ENCODE peak calls at places on chromosomes 1 and 21, in eight cellular contexts. T is heart right ventricle; Z is cardiac septum; X is aorta; E is stimulated activated CD8-positive, alpha-beta memory T cell treated with anti-CD3 and anti-CD28 coated beads, Interleukin-12 subunit alpha, Interleukin-12 subunit beta, amount 100 ng/mL, for 4 hours; S is NCI-H1417; M is occipital lobe; Y is esophagus squamous epithelium. L is an unnamed sample.

GRCh38 chr21:46667191-46667734 is 31.8 kb downstream of the PRMT2 start:
- DNase-seq in T (no peak), Z (no peak), X (peak; percentile 73), E (no peak), S (peak; percentile 42), M (no peak), Y (no peak), L (no peak)

GRCh38 chr1:31523012-31523411 is 53.3 kb upstream of the TINAGL1 start:
- DNase-seq in T (no peak), Z (no peak), X (no peak), E (no peak), S (no peak), M (no peak), Y (no peak), L (no peak)

GRCh38 chr1:35461966-35462651 is 95.1 kb downstream of the KIAA0319L start:
- DNase-seq in T (no peak), Z (no peak), X (no peak), E (no peak), S (no peak), M (no peak), Y (no peak), L (no peak)

GRCh38 chr1:200787896-200788387 is 49.2 kb downstream of the CAMSAP2 start:
- DNase-seq in T (no peak), Z (no peak), X (no peak), E (no peak), S (no peak), M (no peak), Y (no peak), L (no peak)

GRCh38 chr1:89221341-89221740 is 22.6 kb upstream of the GBP4 start:
- DNase-seq in T (no peak), Z (no peak), X (no peak), E (no peak), S (no peak), M (no peak), Y (no peak), L (no peak)

GRCh38 chr1:113657126-113657525 is 102.2 kb downstream of the PHTF1 start:
- DNase-seq in T (no peak), Z (no peak), X (no peak), E (no peak), S (no peak), M (no peak), Y (no peak), L (no peak)

GRCh38 chr1:150557813-150558212 is 8.6 kb downstream of the ADAMTSL4 start:
- DNase-seq in T (no peak), Z (no peak), X (peak; percentile 71), E (no peak), S (no peak), M (no peak), Y (no peak), L (no peak)

GRCh38 chr1:17540255-17541001 is 930 bp downstream of the ARHGEF10L start:
- DNase-seq in T (peak; percentile 68), Z (no peak), X (peak; percentile 90), E (no peak), S (peak; percentile 29), M (no peak), Y (no peak), L (no peak)

GRCh38 chr1:23638786-23639241 is 52.8 kb upstream of the RPL11 start:
- DNase-seq in T (no peak), Z (no peak), X (no peak), E (no peak), S (no peak), M (no peak), Y (no peak), L (no peak)

L was measured in gastrocnemius medialis.